ENCODE peak calls at places on chromosomes 4 and X, in eight cellular contexts. A, T, W, X, B, S, F and Q are unnamed samples.

GRCh38 chr4:87317527-87317926 is 5.2 kb downstream of the HSD17B13 start:
- DNase-seq in S (no peak), A (no peak), T (no peak), F (no peak), X (peak), W (no peak), B (no peak), Q (no peak)

GRCh38 chr4:26459054-26459755 is 31.1 kb downstream of the CCKAR start:
- DNase-seq in A (no peak), F (no peak), W (no peak), T (no peak), X (peak), S (no peak), B (peak), Q (no peak)

GRCh38 chr4:187276786-187277408 is 553.2 kb upstream of the FAT1 start:
- DNase-seq in B (no peak), S (peak), T (no peak), X (no peak), F (no peak), A (no peak), W (no peak), Q (no peak)

GRCh38 chr4:15677507-15677988 is 4.1 kb upstream of the FAM200B start:
- DNase-seq in T (no peak), A (no peak), W (no peak), B (no peak), X (peak), S (no peak), F (peak), Q (peak)

GRCh38 chr4:42603865-42604264 is 53.0 kb downstream of the ATP8A1 start:
- DNase-seq in S (no peak), B (no peak), T (no peak), F (no peak), W (no peak), X (no peak), A (no peak), Q (no peak)

GRCh38 chrX:140389331-140389730 is 115.5 kb downstream of the SOX3 start:
- DNase-seq in X (no peak), T (no peak), W (no peak), B (no peak), F (peak), A (no peak), S (no peak), Q (peak)

GRCh38 chr4:30437316-30437715 is 282.9 kb upstream of the PCDH7 start:
- DNase-seq in X (no peak), W (no peak), S (no peak), T (no peak), F (no peak), B (no peak), A (no peak), Q (no peak)

GRCh38 chr4:107115185-107115847 is 79.2 kb upstream of the DKK2 start:
- DNase-seq in X (no peak), W (no peak), B (no peak), A (no peak), S (peak), F (no peak), T (no peak), Q (no peak)

GRCh38 chr4:186204103-186204559 is 12.8 kb downstream of the CYP4V2 start:
- DNase-seq in X (no peak), T (no peak), B (no peak), W (no peak), F (peak), S (peak), A (peak), Q (peak)

GRCh38 chr4:25749150-25749794 is 93.6 kb downstream of the SLC34A2 start:
- DNase-seq in B (no peak), A (no peak), T (no peak), F (no peak), X (no peak), W (no peak), S (no peak), Q (no peak)

GRCh38 chr4:82618321-82618720 is 56.5 kb upstream of the TMEM150C start:
- DNase-seq in B (no peak), A (no peak), X (no peak), F (no peak), T (no peak), W (no peak), S (no peak), Q (no peak)

GRCh38 chr4:73401412-73401811 is 2.7 kb upstream of the ALB start:
- DNase-seq in B (no peak), A (no peak), W (no peak), S (no peak), X (no peak), T (no peak), F (no peak), Q (no peak)

GRCh38 chrX:77114501-77114900 is 332.7 kb upstream of the FGF16 start:
- DNase-seq in B (no peak), A (no peak), S (no peak), F (no peak), W (no peak), T (no peak), X (no peak), Q (no peak)

GRCh38 chrX:69107231-69107739 is 58.0 kb downstream of the PJA1 start:
- DNase-seq in X (no peak), T (peak), F (no peak), W (peak), A (no peak), B (peak), S (no peak), Q (peak)
- H3K27ac ChIP-seq in X (no peak), T (no peak), F (no peak), W (no peak), A (no peak), B (no peak), S (no peak), Q (no peak)

GRCh38 chrX:40749874-40750273 is 14.5 kb upstream of the MED14 start:
- DNase-seq in B (no peak), A (no peak), W (no peak), T (no peak), X (no peak), S (no peak), F (no peak), Q (no peak)
- H3K27ac ChIP-seq in B (no peak), A (no peak), W (no peak), T (no peak), X (no peak), S (no peak), F (no peak), Q (no peak)

GRCh38 chrX:109707322-109707721 is 25.7 kb downstream of the ACSL4 start:
- DNase-seq in S (no peak), X (no peak), T (no peak), A (no peak), B (no peak), F (no peak), W (no peak), Q (no peak)

GRCh38 chrX:109714340-109714958 is 18.6 kb downstream of the ACSL4 start:
- DNase-seq in T (no peak), S (peak), A (no peak), B (no peak), X (peak), W (no peak), F (no peak), Q (no peak)

GRCh38 chrX:109709129-109709631 is 23.9 kb downstream of the ACSL4 start:
- DNase-seq in B (no peak), W (no peak), F (no peak), S (no peak), T (no peak), A (no peak), X (peak), Q (no peak)

GRCh38 chrX:109704563-109704962 is 28.5 kb downstream of the ACSL4 start:
- DNase-seq in X (no peak), A (no peak), F (no peak), S (no peak), T (no peak), W (no peak), B (no peak), Q (no peak)

GRCh38 chrX:109710181-109710580 is 22.9 kb downstream of the ACSL4 start:
- DNase-seq in B (no peak), X (no peak), F (no peak), S (no peak), A (no peak), W (no peak), T (no peak), Q (no peak)
- H3K27ac ChIP-seq in B (no peak), X (no peak), F (no peak), S (no peak), A (no peak), W (no peak), T (no peak), Q (no peak)

DNA sequence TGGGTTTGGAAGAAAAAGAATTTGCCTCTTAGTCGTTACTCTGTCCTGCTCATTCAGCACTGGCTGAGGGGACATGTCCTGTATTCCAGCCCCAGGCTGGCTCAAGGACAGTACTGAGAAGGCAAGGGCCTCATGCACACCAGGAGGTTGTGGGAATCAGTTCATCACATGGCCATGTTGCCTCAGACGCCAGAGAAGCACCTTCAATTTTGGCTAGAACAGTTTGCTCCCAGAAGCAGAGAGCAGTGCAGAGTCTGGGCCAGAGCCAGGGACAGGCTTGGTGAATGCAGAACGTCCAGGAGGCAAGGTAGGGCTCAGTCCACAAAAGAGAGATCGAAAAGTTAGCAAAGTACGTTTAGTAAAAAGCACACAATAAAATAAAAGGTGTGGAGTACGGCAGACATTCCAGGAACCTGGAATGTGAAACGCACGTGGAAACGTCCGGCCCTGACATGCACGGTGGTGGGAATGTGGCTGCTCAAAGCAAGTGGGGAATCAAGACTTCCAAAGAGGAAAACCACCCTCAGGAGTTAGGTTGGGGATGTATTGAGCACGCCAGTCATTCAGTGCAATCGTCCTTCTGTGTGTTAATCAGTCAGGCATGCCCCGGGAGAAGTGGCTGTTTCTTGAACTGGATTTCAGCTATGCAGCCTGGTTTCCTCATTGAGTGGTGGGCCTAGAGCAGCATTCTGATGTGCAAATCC is 1.2 kb upstream of the SLC2A9 start:
- DNase-seq in X (no peak), T (peak), S (no peak), A (no peak), F (no peak), W (peak), B (peak), Q (no peak)
- H3K27ac ChIP-seq in X (peak), T (no peak), S (no peak), A (no peak), F (peak), W (peak), B (no peak), Q (no peak)

GRCh38 chr4:151418856-151419255 is 9.9 kb downstream of the FHIP1A start:
- DNase-seq in S (no peak), F (no peak), B (no peak), T (no peak), X (peak), A (no peak), W (no peak), Q (no peak)
- H3K27ac ChIP-seq in S (peak), F (no peak), B (no peak), T (no peak), X (peak), A (no peak), W (no peak), Q (peak)

DNA sequence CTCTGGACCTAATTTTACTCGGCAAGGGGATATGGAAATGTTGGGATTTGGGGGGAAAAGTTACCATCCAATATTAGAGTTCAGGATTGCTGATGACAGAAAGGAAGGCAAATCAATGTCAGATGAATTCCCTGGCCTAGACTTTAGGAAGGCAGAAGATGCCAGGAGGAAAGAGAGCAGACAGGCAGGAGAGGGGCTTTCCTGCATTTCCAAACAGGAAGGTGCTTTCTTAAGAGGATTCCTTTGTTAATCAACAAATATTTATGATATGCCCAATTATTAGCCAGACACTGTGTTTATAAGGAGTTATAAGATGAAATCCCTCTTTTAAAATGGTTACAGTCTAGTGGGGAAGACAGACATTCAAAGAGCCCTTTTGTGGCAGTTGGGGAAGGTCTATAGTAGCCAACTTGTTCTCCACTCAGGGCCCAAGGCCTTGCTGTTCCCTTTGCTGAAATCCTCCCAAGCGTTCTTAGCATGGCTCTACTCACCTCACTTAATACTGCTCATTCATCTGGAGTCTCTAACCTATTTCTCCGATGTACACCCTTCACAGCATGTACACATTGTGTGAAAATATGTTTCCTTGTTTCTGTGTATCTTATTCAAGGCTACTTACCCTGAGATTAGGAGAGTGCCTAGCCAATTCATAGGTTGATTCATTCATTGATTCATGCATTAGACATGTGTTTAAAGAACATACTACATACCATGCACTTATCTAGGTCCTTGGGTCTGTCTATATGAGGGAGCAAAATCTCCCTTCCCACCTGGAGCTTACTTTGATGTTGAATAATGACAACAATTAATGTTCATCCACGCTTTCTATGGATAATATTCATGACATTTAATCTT is 5.3 kb downstream of the IGFBP7 start:
- DNase-seq in A (no peak), B (no peak), W (no peak), X (no peak), F (no peak), T (no peak), S (no peak), Q (no peak)
- H3K27ac ChIP-seq in A (no peak), B (no peak), W (peak), X (no peak), F (peak), T (no peak), S (peak), Q (no peak)

DNA sequence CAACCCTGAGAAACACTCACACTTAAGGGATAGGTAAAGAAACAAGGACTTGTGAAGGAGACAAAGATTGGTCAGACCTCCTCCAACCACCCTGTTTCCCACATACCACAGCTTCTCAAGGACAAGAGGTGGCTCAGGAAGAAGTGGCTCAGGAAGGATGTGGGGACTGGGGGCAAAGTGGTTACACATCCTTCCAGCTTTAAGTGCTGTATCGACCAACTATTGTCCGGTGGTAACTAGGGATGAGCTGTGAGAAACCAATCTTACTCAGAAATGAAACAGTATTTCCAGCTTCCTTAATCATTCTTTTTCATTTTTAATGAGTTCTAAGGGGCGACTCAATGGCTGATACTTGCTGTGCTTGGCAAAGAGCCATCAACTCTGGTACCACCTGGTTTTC is 8.5 kb upstream of the LHFPL1 start:
- DNase-seq in T (no peak), B (no peak), A (no peak), S (no peak), W (no peak), X (no peak), F (no peak), Q (no peak)
- H3K27ac ChIP-seq in T (no peak), B (no peak), A (no peak), S (no peak), W (no peak), X (no peak), F (no peak), Q (no peak)

GRCh38 chr4:13545394-13545808 is 1.1 kb upstream of the NKX3-2 start:
- DNase-seq in W (no peak), T (no peak), S (no peak), A (no peak), X (no peak), B (no peak), F (no peak), Q (no peak)

GRCh38 chr4:13543091-13543581 is 1.2 kb downstream of the NKX3-2 start:
- DNase-seq in B (no peak), X (no peak), S (no peak), A (no peak), W (no peak), F (no peak), T (no peak), Q (no peak)

GRCh38 chr4:13542577-13543042 is 1.7 kb downstream of the NKX3-2 start:
- DNase-seq in T (no peak), W (no peak), B (no peak), F (no peak), X (no peak), A (no peak), S (no peak), Q (no peak)

GRCh38 chr4:13544556-13545393 is 467 bp upstream of the NKX3-2 start:
- DNase-seq in W (peak), T (peak), A (no peak), S (peak), F (peak), B (peak), X (peak), Q (peak)

DNA sequence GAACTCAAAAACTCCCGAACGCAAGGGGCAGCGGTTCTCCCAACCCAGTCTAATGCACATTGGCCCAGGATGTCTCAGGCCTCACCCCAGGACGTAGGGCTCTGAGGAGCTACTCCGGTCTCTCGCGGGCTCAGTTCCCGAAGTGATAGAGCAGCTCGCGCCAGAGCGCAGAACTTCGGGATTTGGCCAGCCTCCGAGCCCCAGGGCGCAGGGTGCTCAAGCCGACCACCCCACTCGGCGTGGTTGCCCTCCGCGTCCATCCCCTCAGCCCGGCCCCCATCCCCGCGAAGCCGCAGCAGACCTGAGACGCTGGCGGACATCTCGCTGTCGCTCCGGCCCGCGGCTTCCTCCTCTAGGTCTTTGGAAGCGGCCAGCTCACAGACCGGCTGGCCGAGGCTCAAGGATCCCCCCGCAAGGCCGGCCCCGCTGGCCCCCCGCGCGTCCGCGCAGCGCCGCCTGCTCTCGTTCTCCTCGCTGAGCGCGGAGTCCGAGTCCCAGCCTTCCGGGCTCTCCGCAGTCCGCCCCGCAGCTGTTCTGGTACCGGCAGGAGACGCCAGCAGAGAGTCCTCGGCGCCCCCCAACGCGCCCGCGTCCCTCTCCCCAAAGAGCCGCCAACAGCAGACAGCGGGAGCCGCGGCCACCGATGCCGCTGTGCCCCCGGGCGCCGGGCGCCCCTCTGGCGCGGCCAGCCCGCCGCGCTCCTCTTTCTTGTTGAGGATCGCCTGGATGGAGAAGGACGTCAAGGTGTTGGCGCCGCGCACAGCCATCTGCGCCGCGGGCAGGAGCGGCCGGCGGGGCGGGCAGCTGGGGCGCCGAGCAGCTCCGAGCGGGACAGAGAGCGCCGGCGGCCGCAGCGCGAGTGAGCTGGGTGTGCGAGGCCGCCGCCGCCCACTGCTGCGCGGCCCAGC is at the start of gene NKX3-2:
- DNase-seq in X (peak), F (no peak), T (no peak), B (peak), S (no peak), W (no peak), A (no peak), Q (no peak)
- H3K27ac ChIP-seq in X (no peak), F (peak), T (no peak), B (no peak), S (no peak), W (no peak), A (no peak), Q (peak)

DNA sequence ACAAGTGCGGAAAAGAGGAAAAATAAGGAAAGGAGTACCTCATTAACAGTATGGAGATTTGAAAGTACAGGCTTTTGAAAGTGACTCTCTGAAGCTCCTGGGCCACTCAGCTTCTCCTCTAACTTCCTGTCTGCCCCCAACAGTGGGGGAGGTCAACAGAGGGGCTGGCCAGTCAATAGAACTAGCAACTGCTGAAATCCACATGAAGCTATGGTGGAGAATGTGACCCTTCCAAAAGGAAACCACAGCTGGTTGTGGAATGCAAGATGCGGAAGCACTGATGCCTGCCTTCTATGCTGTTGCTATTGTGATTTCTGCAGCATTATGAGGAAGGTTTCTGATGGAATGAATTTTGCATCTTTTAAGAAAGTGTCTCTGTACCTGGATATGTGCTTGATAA is 2.4 kb downstream of the CORIN start:
- DNase-seq in A (no peak), B (no peak), S (peak), T (peak), W (no peak), F (no peak), X (no peak), Q (no peak)
- H3K27ac ChIP-seq in A (no peak), B (no peak), S (no peak), T (no peak), W (peak), F (no peak), X (no peak), Q (no peak)

DNA sequence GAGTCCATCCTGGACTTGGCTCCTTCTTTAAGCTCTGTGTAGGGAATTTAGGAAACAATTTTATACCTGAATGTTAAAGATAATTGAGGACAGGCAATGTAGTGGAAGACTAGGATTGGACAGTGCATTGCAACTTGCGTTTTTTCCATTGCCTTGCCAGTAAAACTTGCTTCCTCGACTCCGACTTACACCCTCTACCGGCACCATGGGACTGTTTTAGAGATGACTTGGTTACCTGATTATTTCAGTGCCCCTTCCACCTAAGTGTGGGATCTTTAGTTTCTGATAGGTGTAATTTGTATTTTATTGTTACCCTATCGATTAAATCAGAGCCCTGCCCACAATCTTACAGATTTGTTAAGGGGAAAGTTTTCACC is 1.2 kb downstream of the PRPS1 start:
- DNase-seq in A (no peak), S (peak), B (peak), F (no peak), W (no peak), T (no peak), X (peak), Q (no peak)
- H3K27ac ChIP-seq in A (no peak), S (no peak), B (no peak), F (peak), W (no peak), T (no peak), X (no peak), Q (peak)